ENCODE peak calls at places on chromosome 3, in ten cellular contexts. One of them, this sample, is unnamed.
A peak's percentile ranks its signal among the peaks of the same experiment; 100 is the strongest.

GRCh38 chr3:161070252-161070930 is 34.8 kb downstream of the B3GALNT1 start:
- DNase-seq in BJ: no peak
- DNase-seq in IMR-90: no peak
- DNase-seq in lower lobe of right lung: no peak
- DNase-seq in GM12878: no peak
- DNase-seq in heart right ventricle: no peak
- DNase-seq in pancreas: no peak
- DNase-seq in A549: no peak
- DNase-seq in fibroblast of pulmonary artery: no peak
- DNase-seq in adipocyte: no peak
- DNase-seq in this sample: no peak

GRCh38 chr3:3821780-3822179 is 22.5 kb downstream of the LRRN1 start:
- DNase-seq in BJ: no peak
- DNase-seq in IMR-90: no peak
- DNase-seq in lower lobe of right lung: no peak
- DNase-seq in GM12878: no peak
- DNase-seq in heart right ventricle: no peak
- DNase-seq in pancreas: no peak
- DNase-seq in A549: no peak
- DNase-seq in fibroblast of pulmonary artery: no peak
- DNase-seq in adipocyte: no peak
- DNase-seq in this sample: no peak

GRCh38 chr3:155292693-155293092 is 790 bp downstream of the STRIT1 start:
- DNase-seq in BJ: no peak
- DNase-seq in IMR-90: no peak
- DNase-seq in lower lobe of right lung: no peak
- DNase-seq in GM12878: no peak
- DNase-seq in heart right ventricle: no peak
- DNase-seq in pancreas: no peak
- DNase-seq in A549: no peak
- DNase-seq in fibroblast of pulmonary artery: no peak
- DNase-seq in adipocyte: no peak
- DNase-seq in this sample: no peak

GRCh38 chr3:141243295-141243707 is 11.7 kb downstream of the PXYLP1 start:
- DNase-seq in BJ: no peak
- DNase-seq in IMR-90: peak; percentile 36
- DNase-seq in lower lobe of right lung: no peak
- DNase-seq in GM12878: no peak
- DNase-seq in heart right ventricle: no peak
- DNase-seq in pancreas: no peak
- DNase-seq in A549: no peak
- DNase-seq in fibroblast of pulmonary artery: peak; percentile 66
- DNase-seq in adipocyte: peak; percentile 8
- DNase-seq in this sample: no peak

GRCh38 chr3:39144095-39144747 is 9.2 kb downstream of the CSRNP1 start:
- DNase-seq in BJ: no peak
- DNase-seq in IMR-90: no peak
- DNase-seq in lower lobe of right lung: no peak
- DNase-seq in GM12878: no peak
- DNase-seq in heart right ventricle: no peak
- DNase-seq in pancreas: no peak
- DNase-seq in A549: no peak
- DNase-seq in fibroblast of pulmonary artery: no peak
- DNase-seq in adipocyte: no peak
- DNase-seq in this sample: no peak

GRCh38 chr3:109045271-109046051 is 72.5 kb downstream of the MORC1 start:
- DNase-seq in BJ: no peak
- DNase-seq in IMR-90: no peak
- DNase-seq in lower lobe of right lung: no peak
- DNase-seq in GM12878: no peak
- DNase-seq in heart right ventricle: no peak
- DNase-seq in pancreas: no peak
- DNase-seq in A549: no peak
- DNase-seq in fibroblast of pulmonary artery: no peak
- DNase-seq in adipocyte: no peak
- DNase-seq in this sample: no peak

GRCh38 chr3:10466186-10466585 is 39.2 kb downstream of the ATP2B2 start:
- DNase-seq in BJ: no peak
- DNase-seq in IMR-90: no peak
- DNase-seq in lower lobe of right lung: no peak
- DNase-seq in GM12878: no peak
- DNase-seq in heart right ventricle: no peak
- DNase-seq in pancreas: no peak
- DNase-seq in A549: no peak
- DNase-seq in fibroblast of pulmonary artery: no peak
- DNase-seq in adipocyte: no peak
- DNase-seq in this sample: no peak

GRCh38 chr3:150319900-150320299 is 88.2 kb upstream of the TSC22D2 start:
- DNase-seq in BJ: peak; percentile 80
- DNase-seq in IMR-90: peak; percentile 96
- DNase-seq in lower lobe of right lung: no peak
- DNase-seq in GM12878: no peak
- DNase-seq in heart right ventricle: no peak
- DNase-seq in pancreas: no peak
- DNase-seq in A549: peak; percentile 95
- DNase-seq in fibroblast of pulmonary artery: peak; percentile 85
- DNase-seq in adipocyte: peak; percentile 87
- DNase-seq in this sample: peak; percentile 99

GRCh38 chr3:149553781-149554451 is 79.4 kb downstream of the TM4SF4 start:
- DNase-seq in BJ: peak; percentile 87
- DNase-seq in IMR-90: peak; percentile 94
- DNase-seq in lower lobe of right lung: no peak
- DNase-seq in GM12878: no peak
- DNase-seq in heart right ventricle: no peak
- DNase-seq in pancreas: peak; percentile 42
- DNase-seq in A549: no peak
- DNase-seq in fibroblast of pulmonary artery: peak; percentile 94
- DNase-seq in adipocyte: peak; percentile 89
- DNase-seq in this sample: no peak

GRCh38 chr3:101802179-101802578 is 23.2 kb downstream of the NXPE3 start:
- DNase-seq in BJ: no peak
- DNase-seq in IMR-90: no peak
- DNase-seq in lower lobe of right lung: no peak
- DNase-seq in GM12878: no peak
- DNase-seq in heart right ventricle: no peak
- DNase-seq in pancreas: no peak
- DNase-seq in A549: no peak
- DNase-seq in fibroblast of pulmonary artery: no peak
- DNase-seq in adipocyte: no peak
- DNase-seq in this sample: no peak

GRCh38 chr3:177346878-177347277 is 149.6 kb upstream of the TBL1XR1 start:
- DNase-seq in BJ: no peak
- DNase-seq in IMR-90: no peak
- DNase-seq in lower lobe of right lung: no peak
- DNase-seq in GM12878: no peak
- DNase-seq in heart right ventricle: no peak
- DNase-seq in pancreas: no peak
- DNase-seq in A549: no peak
- DNase-seq in fibroblast of pulmonary artery: no peak
- DNase-seq in adipocyte: no peak
- DNase-seq in this sample: no peak

GRCh38 chr3:181880339-181880738 is 168.6 kb downstream of the SOX2 start:
- DNase-seq in BJ: no peak
- DNase-seq in IMR-90: no peak
- DNase-seq in lower lobe of right lung: no peak
- DNase-seq in GM12878: no peak
- DNase-seq in heart right ventricle: no peak
- DNase-seq in pancreas: no peak
- DNase-seq in A549: no peak
- DNase-seq in fibroblast of pulmonary artery: peak; percentile 8
- DNase-seq in adipocyte: no peak
- DNase-seq in this sample: no peak

GRCh38 chr3:142852009-142852408 is 36.9 kb downstream of the PCOLCE2 start:
- DNase-seq in BJ: no peak
- DNase-seq in IMR-90: no peak
- DNase-seq in lower lobe of right lung: no peak
- DNase-seq in GM12878: no peak
- DNase-seq in heart right ventricle: no peak
- DNase-seq in pancreas: no peak
- DNase-seq in A549: no peak
- DNase-seq in fibroblast of pulmonary artery: no peak
- DNase-seq in adipocyte: no peak
- DNase-seq in this sample: no peak

GRCh38 chr3:142853270-142854163 is 35.4 kb downstream of the PCOLCE2 start:
- DNase-seq in BJ: no peak
- DNase-seq in IMR-90: peak; percentile 21
- DNase-seq in lower lobe of right lung: no peak
- DNase-seq in GM12878: no peak
- DNase-seq in heart right ventricle: peak; percentile 61
- DNase-seq in pancreas: no peak
- DNase-seq in A549: peak; percentile 78
- DNase-seq in fibroblast of pulmonary artery: peak; percentile 35
- DNase-seq in adipocyte: peak; percentile 2
- DNase-seq in this sample: peak; percentile 88

GRCh38 chr3:142846779-142847577 is 41.9 kb downstream of the PCOLCE2 start:
- DNase-seq in BJ: no peak
- DNase-seq in IMR-90: no peak
- DNase-seq in lower lobe of right lung: no peak
- DNase-seq in GM12878: no peak
- DNase-seq in heart right ventricle: no peak
- DNase-seq in pancreas: no peak
- DNase-seq in A549: no peak
- DNase-seq in fibroblast of pulmonary artery: peak; percentile 9
- DNase-seq in adipocyte: no peak
- DNase-seq in this sample: no peak

GRCh38 chr3:142849148-142849547 is 39.7 kb downstream of the PCOLCE2 start:
- DNase-seq in BJ: no peak
- DNase-seq in IMR-90: no peak
- DNase-seq in lower lobe of right lung: no peak
- DNase-seq in GM12878: no peak
- DNase-seq in heart right ventricle: no peak
- DNase-seq in pancreas: no peak
- DNase-seq in A549: no peak
- DNase-seq in fibroblast of pulmonary artery: no peak
- DNase-seq in adipocyte: no peak
- DNase-seq in this sample: no peak

DNA sequence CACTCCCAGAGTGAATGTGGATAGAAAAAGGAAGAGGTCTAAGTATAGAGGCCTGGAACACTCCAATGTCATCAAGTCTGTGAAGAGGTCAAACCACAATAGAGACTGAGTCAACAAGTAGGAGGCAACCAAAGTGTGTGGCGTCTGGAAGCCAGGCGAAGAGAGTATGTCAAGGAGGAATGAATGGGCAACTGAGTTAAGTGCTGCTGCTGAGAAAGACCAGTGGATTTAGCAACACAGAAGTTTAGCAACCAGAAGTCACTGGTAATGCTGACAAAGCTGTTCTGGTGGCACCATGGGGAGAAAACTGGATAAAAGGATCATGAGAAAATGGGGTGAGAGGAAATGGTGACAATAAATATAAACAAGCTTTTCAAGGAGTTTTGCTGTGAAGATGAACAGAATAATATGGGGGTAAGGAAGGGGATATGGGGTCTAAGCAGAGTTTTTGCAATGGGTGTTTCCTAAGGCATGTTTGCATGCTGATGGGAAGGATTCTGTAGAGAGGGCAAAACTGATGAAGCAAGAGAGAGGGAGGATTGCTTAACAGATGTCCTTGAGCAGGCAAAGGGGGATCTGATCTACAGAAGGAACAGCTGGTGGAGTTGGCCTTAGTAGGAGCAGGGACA is 38.4 kb downstream of the PCOLCE2 start:
- DNase-seq in BJ: peak; percentile 18
- DNase-seq in IMR-90: peak; percentile 66
- DNase-seq in lower lobe of right lung: peak; percentile 66
- DNase-seq in GM12878: no peak
- DNase-seq in heart right ventricle: no peak
- DNase-seq in pancreas: peak; percentile 19
- DNase-seq in A549: peak; percentile 80
- DNase-seq in fibroblast of pulmonary artery: peak; percentile 90
- DNase-seq in adipocyte: peak; percentile 68
- DNase-seq in this sample: peak; percentile 88
- H3K4me3 ChIP-seq in BJ: no peak overlapping the region
- H3K4me3 ChIP-seq in IMR-90: no peak overlapping the region
- H3K4me3 ChIP-seq in lower lobe of right lung: no peak overlapping the region
- H3K4me3 ChIP-seq in GM12878: no peak overlapping the region
- H3K4me3 ChIP-seq in heart right ventricle: no peak overlapping the region
- H3K4me3 ChIP-seq in pancreas: no peak overlapping the region
- H3K4me3 ChIP-seq in A549: no peak overlapping the region
- H3K4me3 ChIP-seq in fibroblast of pulmonary artery: no peak overlapping the region
- H3K4me3 ChIP-seq in adipocyte: peak overlapping the region; percentile 14
- H3K4me3 ChIP-seq in this sample: no peak overlapping the region

GRCh38 chr3:9257092-9257491 is 7.6 kb upstream of the SRGAP3 start:
- DNase-seq in BJ: no peak
- DNase-seq in IMR-90: no peak
- DNase-seq in lower lobe of right lung: no peak
- DNase-seq in GM12878: no peak
- DNase-seq in heart right ventricle: no peak
- DNase-seq in pancreas: no peak
- DNase-seq in A549: no peak
- DNase-seq in fibroblast of pulmonary artery: no peak
- DNase-seq in adipocyte: no peak
- DNase-seq in this sample: no peak
- H3K4me3 ChIP-seq in BJ: no peak overlapping the region
- H3K4me3 ChIP-seq in IMR-90: no peak overlapping the region
- H3K4me3 ChIP-seq in lower lobe of right lung: no peak overlapping the region
- H3K4me3 ChIP-seq in GM12878: no peak overlapping the region
- H3K4me3 ChIP-seq in heart right ventricle: no peak overlapping the region
- H3K4me3 ChIP-seq in pancreas: no peak overlapping the region
- H3K4me3 ChIP-seq in A549: no peak overlapping the region
- H3K4me3 ChIP-seq in fibroblast of pulmonary artery: no peak overlapping the region
- H3K4me3 ChIP-seq in adipocyte: no peak overlapping the region
- H3K4me3 ChIP-seq in this sample: no peak overlapping the region

DNA sequence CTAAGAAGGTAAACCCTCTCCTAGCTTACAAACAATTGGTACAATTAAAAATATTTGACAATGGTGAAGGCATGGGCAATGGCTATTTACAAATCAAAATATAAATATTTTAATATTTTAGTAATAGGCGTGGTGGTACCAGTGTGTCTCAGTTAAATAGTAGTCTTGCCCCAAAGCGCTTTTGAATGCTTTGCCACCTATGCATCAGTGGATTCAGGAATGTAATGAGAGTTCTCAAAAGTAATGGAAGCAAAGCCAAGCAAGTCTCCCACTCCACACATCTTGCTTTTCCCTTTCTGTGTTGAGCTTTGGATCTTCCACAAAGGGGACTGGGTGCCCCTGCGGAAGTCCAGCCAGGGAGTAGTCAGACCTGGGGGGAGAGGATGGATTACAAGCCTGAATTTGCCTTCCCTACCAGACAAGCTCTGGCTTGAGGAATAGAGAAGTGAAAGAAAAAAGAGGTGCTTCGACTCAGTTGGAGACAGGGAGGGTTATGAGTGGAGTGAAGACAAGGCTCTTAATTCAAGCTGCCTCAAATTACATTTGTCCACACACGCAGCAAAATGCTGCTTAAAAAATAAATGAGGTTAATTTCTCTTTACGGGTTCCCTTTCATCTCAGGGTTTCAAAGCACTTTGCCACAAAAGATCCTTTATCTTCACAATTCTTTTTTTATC is 48.9 kb upstream of the SLC4A7 start:
- DNase-seq in BJ: no peak
- DNase-seq in IMR-90: peak; percentile 45
- DNase-seq in lower lobe of right lung: no peak
- DNase-seq in GM12878: no peak
- DNase-seq in heart right ventricle: no peak
- DNase-seq in pancreas: no peak
- DNase-seq in A549: no peak
- DNase-seq in fibroblast of pulmonary artery: no peak
- DNase-seq in adipocyte: peak; percentile 52
- DNase-seq in this sample: no peak
- H3K4me3 ChIP-seq in BJ: no peak overlapping the region
- H3K4me3 ChIP-seq in IMR-90: peak overlapping the region; percentile 24
- H3K4me3 ChIP-seq in lower lobe of right lung: no peak overlapping the region
- H3K4me3 ChIP-seq in GM12878: no peak overlapping the region
- H3K4me3 ChIP-seq in heart right ventricle: no peak overlapping the region
- H3K4me3 ChIP-seq in pancreas: no peak overlapping the region
- H3K4me3 ChIP-seq in A549: no peak overlapping the region
- H3K4me3 ChIP-seq in fibroblast of pulmonary artery: no peak overlapping the region
- H3K4me3 ChIP-seq in adipocyte: no peak overlapping the region
- H3K4me3 ChIP-seq in this sample: no peak overlapping the region

GRCh38 chr3:17738219-17738618 is 4.2 kb downstream of the TBC1D5 start:
- DNase-seq in BJ: no peak
- DNase-seq in IMR-90: no peak
- DNase-seq in lower lobe of right lung: no peak
- DNase-seq in GM12878: no peak
- DNase-seq in heart right ventricle: no peak
- DNase-seq in pancreas: no peak
- DNase-seq in A549: no peak
- DNase-seq in fibroblast of pulmonary artery: no peak
- DNase-seq in adipocyte: no peak
- DNase-seq in this sample: no peak
- H3K4me3 ChIP-seq in BJ: no peak overlapping the region
- H3K4me3 ChIP-seq in IMR-90: no peak overlapping the region
- H3K4me3 ChIP-seq in lower lobe of right lung: no peak overlapping the region
- H3K4me3 ChIP-seq in GM12878: peak overlapping the region; percentile 79
- H3K4me3 ChIP-seq in heart right ventricle: no peak overlapping the region
- H3K4me3 ChIP-seq in pancreas: no peak overlapping the region
- H3K4me3 ChIP-seq in A549: no peak overlapping the region
- H3K4me3 ChIP-seq in fibroblast of pulmonary artery: no peak overlapping the region
- H3K4me3 ChIP-seq in adipocyte: no peak overlapping the region
- H3K4me3 ChIP-seq in this sample: no peak overlapping the region

This sample was measured in kidney epithelial cell.